ENCODE peak calls at places on chromosomes 4 and X, in five cellular contexts. H is kidney epithelial cell, W is NCI-H2081, E is ovary, I is AG20443. L is an unnamed sample.

GRCh38 chrX:41808042-41808441 is 84.1 kb downstream of the GPR82 start:
- DNase-seq in E (no peak), H (no peak), I (no peak), W (no peak), L (no peak)

GRCh38 chr4:8302331-8302730 is 32.8 kb downstream of the HTRA3 start:
- DNase-seq in I (no peak), H (no peak), W (no peak), E (peak; percentile 13), L (no peak)

GRCh38 chr4:20984011-20984836 is 284.0 kb downstream of the PACRGL start:
- DNase-seq in W (no peak), E (peak; percentile 12), H (no peak), I (no peak), L (no peak)

GRCh38 chrX:129693343-129693742 is 38.6 kb upstream of the APLN start:
- DNase-seq in I (no peak), W (no peak), E (no peak), H (no peak), L (no peak)

GRCh38 chr4:68319040-68319439 is 30.9 kb downstream of the YTHDC1 start:
- DNase-seq in I (no peak), H (no peak), E (no peak), W (no peak), L (no peak)

GRCh38 chr4:76996445-76996844 is 46.9 kb downstream of the SEPTIN11 start:
- DNase-seq in E (no peak), W (no peak), I (no peak), H (no peak), L (no peak)

GRCh38 chrX:103356897-103357296 is 591 bp downstream of the TCEAL9 start:
- DNase-seq in E (peak; percentile 52), H (no peak), W (no peak), I (peak; percentile 19), L (no peak)

GRCh38 chrX:22686138-22686541 is 313.6 kb upstream of the DDX53 start:
- DNase-seq in W (peak; percentile 72), E (peak; percentile 9), I (peak; percentile 41), H (peak; percentile 66), L (no peak)

GRCh38 chrX:10103023-10103422 is 53.8 kb upstream of the CLCN4 start:
- DNase-seq in H (peak; percentile 56), I (peak; percentile 80), E (no peak), W (no peak), L (no peak)

GRCh38 chrX:15497865-15498264 is 2.7 kb upstream of the BMX start:
- DNase-seq in H (no peak), W (peak; percentile 40), E (peak; percentile 16), I (peak; percentile 31), L (no peak)

GRCh38 chr4:101954351-101954750 is 163.8 kb downstream of the BANK1 start:
- DNase-seq in E (no peak), W (no peak), H (no peak), I (no peak), L (no peak)

GRCh38 chr4:173509031-173510001 is 20.7 kb downstream of the HAND2 start:
- DNase-seq in E (peak; percentile 74), I (peak; percentile 85), H (no peak), W (no peak), L (no peak)

GRCh38 chrX:110732274-110732673 is 63.3 kb downstream of the CHRDL1 start:
- DNase-seq in E (no peak), I (no peak), H (no peak), W (no peak), L (no peak)

GRCh38 chrX:109472939-109473713 is 8.8 kb downstream of the GUCY2F start:
- DNase-seq in W (no peak), E (peak; percentile 20), I (peak; percentile 12), H (peak; percentile 32), L (no peak)

GRCh38 chr4:8544741-8545438 is 35.3 kb upstream of the GPR78 start:
- DNase-seq in E (no peak), I (no peak), W (no peak), H (no peak), L (no peak)

GRCh38 chr4:86048426-86048825 is 311.4 kb downstream of the MAPK10 start:
- DNase-seq in I (peak; percentile 33), E (no peak), H (no peak), W (no peak), L (no peak)

GRCh38 chrX:130896026-130896425 is 7.0 kb downstream of the ENOX2 start:
- DNase-seq in I (no peak), W (no peak), E (no peak), H (no peak), L (no peak)

GRCh38 chr4:26080876-26081628 is 167.0 kb downstream of the SMIM20 start:
- DNase-seq in H (no peak), W (no peak), I (no peak), E (no peak), L (no peak)

GRCh38 chr4:41655177-41655576 is 93.3 kb downstream of the PHOX2B start:
- DNase-seq in W (no peak), H (no peak), I (peak; percentile 30), E (no peak), L (no peak)

GRCh38 chr4:94127707-94128328 is 79.8 kb upstream of the SMARCAD1 start:
- DNase-seq in H (no peak), W (peak; percentile 1), I (peak; percentile 33), E (no peak), L (no peak)

GRCh38 chrX:118179718-118180117 is 63.1 kb upstream of the KLHL13 start:
- DNase-seq in W (no peak), H (no peak), E (no peak), I (no peak), L (no peak)

GRCh38 chrX:23398570-23398969 is 63.9 kb downstream of the PTCHD1 start:
- DNase-seq in E (no peak), H (no peak), W (no peak), I (no peak), L (no peak)

GRCh38 chrX:24629701-24630100 is 17.4 kb downstream of the PCYT1B start:
- DNase-seq in H (no peak), E (no peak), W (no peak), I (no peak), L (no peak)